ENCODE peak calls at places on chromosomes 4 and X, in six cellular contexts. F is GM23248, B is neural progenitor cell, E is SK-N-SH, K is PC-3, M is HCT116. R is an unnamed sample.

GRCh38 chr4:53576676-53577372 is 14.5 kb downstream of the LNX1 start:
- DNase-seq in M (no peak), B (no peak), K (peak; percentile 91), E (no peak), F (peak; percentile 41), R (peak; percentile 34)

GRCh38 chr4:83019794-83020497 is 9.3 kb upstream of the LIN54 start:
- DNase-seq in M (no peak), F (no peak), E (no peak), B (no peak), K (no peak), R (no peak)

GRCh38 chr4:57064120-57064519 is 46.1 kb downstream of the IGFBP7 start:
- DNase-seq in F (no peak), E (no peak), B (no peak), M (no peak), K (peak; percentile 27), R (no peak)

GRCh38 chrX:17535229-17535628 is 160.2 kb downstream of the NHS start:
- DNase-seq in B (peak; percentile 23), F (peak; percentile 29), K (peak; percentile 59), M (peak; percentile 16), E (peak; percentile 30), R (peak; percentile 25)

GRCh38 chrX:43380704-43381103 is 275.4 kb upstream of the MAOA start:
- DNase-seq in E (no peak), B (no peak), K (no peak), M (no peak), F (no peak), R (no peak)

GRCh38 chrX:21400408-21401121 is 26.3 kb downstream of the CNKSR2 start:
- DNase-seq in K (no peak), E (no peak), B (no peak), F (no peak), M (no peak), R (no peak)

GRCh38 chr4:184392748-184393334 is 81.5 kb downstream of the IRF2 start:
- DNase-seq in M (no peak), K (no peak), E (no peak), B (no peak), F (peak; percentile 13), R (no peak)

GRCh38 chr4:80336582-80336981 is 1.1 kb downstream of the CFAP299 start:
- DNase-seq in K (peak; percentile 49), F (peak; percentile 56), E (peak; percentile 53), B (peak; percentile 63), M (peak; percentile 18), R (peak; percentile 41)

GRCh38 chr4:98468744-98469143 is 189.7 kb downstream of the TSPAN5 start:
- DNase-seq in M (no peak), B (peak; percentile 40), E (no peak), F (peak; percentile 84), K (no peak), R (no peak)

GRCh38 chr4:80197132-80197573 is at the start of gene PRDM8:
- DNase-seq in E (peak; percentile 88), B (peak; percentile 78), K (no peak), M (no peak), F (peak; percentile 61), R (no peak)

GRCh38 chr4:71113294-71113693 is 119.8 kb downstream of the DCK start:
- DNase-seq in K (peak; percentile 66), F (no peak), M (peak; percentile 19), B (peak; percentile 4), E (no peak), R (peak; percentile 16)

GRCh38 chrX:40434947-40435346 is 145.8 kb upstream of the ATP6AP2 start:
- DNase-seq in F (peak; percentile 20), K (no peak), E (peak; percentile 51), B (peak; percentile 48), M (no peak), R (peak; percentile 66)

GRCh38 chrX:134023851-134024281 is 38.5 kb upstream of the GPC3 start:
- DNase-seq in E (no peak), F (no peak), K (no peak), M (no peak), B (peak; percentile 28), R (peak; percentile 18)

GRCh38 chrX:123975180-123975579 is 13.7 kb downstream of the STAG2 start:
- DNase-seq in F (peak; percentile 65), K (peak; percentile 49), M (no peak), B (no peak), E (no peak), R (no peak)

GRCh38 chr4:7295917-7296660 is 103.8 kb downstream of the SORCS2 start:
- DNase-seq in K (peak; percentile 26), E (peak; percentile 82), B (no peak), F (peak; percentile 62), M (peak; percentile 10), R (peak; percentile 29)

DNA sequence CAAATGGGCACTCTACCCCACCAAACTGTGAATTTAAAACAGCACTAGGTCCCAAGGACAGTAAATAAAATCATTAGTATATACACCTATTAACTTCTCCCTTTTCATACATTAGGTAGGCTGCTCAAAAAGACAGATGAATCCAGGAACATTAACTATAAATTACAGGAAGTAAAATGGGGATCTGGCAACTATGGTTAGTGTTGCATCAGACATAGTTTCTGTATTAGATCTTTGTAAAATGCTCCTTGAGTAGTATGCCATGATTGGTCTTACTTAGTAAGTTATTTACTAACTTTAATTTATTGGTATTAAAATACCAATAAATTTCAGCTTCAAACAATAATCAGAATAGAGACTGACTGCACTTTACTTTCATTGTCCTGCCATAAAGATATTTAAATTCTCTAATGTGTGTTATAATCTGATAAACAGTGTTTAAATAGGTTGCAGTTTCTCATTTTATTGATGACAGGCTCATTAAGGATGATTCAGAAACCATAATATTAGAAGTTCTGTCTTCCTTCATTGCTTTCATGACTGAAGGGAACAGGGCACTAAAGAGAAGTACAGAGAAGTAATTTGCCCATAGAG is 31.1 kb upstream of the WDR19 start:
- DNase-seq in B (no peak), K (no peak), F (peak; percentile 48), E (peak; percentile 9), M (no peak), R (no peak)
- TF ChIP-seq EZH2phosphoT487 in B (no peak), K (no peak), F (no peak), E (no peak), M (no peak), R (no peak)

GRCh38 chr4:69710580-69710979 is 49.8 kb downstream of the SULT1B1 start:
- DNase-seq in B (no peak), M (no peak), F (no peak), E (no peak), K (no peak), R (no peak)
- TF ChIP-seq EZH2phosphoT487 in B (no peak), M (no peak), F (no peak), E (no peak), K (no peak), R (no peak)

GRCh38 chr4:5399790-5400421 is 308.5 kb downstream of the EVC2 start:
- DNase-seq in E (peak; percentile 63), B (peak; percentile 70), F (peak; percentile 59), M (peak; percentile 8), K (peak; percentile 50), R (peak; percentile 68)
- TF ChIP-seq EZH2phosphoT487 in E (no peak), B (no peak), F (no peak), M (no peak), K (no peak), R (no peak)

GRCh38 chr4:75036046-75036445 is 103.1 kb downstream of the PARM1 start:
- DNase-seq in K (no peak), E (no peak), F (no peak), B (no peak), M (no peak), R (no peak)
- TF ChIP-seq EZH2phosphoT487 in K (no peak), E (no peak), F (no peak), B (no peak), M (no peak), R (no peak)

DNA sequence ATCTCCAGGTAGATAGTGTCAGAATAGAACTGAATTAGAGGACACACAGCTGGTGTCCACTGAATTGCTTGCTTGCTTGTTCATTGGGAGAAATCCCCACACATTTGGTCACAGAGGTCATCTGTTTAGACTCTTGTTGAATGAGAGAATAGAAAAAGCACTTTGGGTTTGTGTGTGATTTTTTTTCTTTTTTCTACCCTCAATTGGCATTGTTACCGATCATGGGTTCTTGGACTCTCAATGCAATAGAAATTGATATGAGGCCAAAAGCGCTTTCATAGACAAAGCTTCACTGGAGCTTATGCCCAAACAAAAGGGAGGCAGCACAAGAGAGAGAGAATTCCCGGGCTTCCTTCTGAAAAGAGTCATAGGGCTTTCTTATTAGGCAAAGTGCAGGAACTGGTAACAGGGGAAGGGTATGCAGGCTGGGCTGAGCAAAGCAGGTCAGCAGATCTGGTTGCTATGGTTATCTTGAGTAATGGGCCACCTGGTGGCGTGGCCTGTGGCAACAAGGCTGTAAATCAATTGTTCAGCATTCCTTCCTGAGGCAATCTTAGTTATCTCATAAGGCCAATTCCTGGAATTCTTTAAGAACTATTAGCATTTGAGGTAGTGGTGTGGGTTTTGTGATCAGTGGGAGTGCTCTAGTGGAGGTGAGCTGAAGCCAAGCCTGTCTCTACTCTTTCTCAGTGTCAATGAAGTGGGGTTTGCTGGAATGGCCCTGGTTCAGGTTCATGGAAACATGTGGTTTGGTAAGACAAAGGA is 5.3 kb upstream of the GPR82 start:
- DNase-seq in B (peak; percentile 83), F (no peak), E (no peak), M (no peak), K (no peak), R (peak; percentile 37)
- TF ChIP-seq EZH2phosphoT487 in B (no peak), F (no peak), E (no peak), M (no peak), K (no peak), R (no peak)

GRCh38 chr4:107760281-107760947 is 40.4 kb upstream of the PAPSS1 start:
- DNase-seq in K (peak; percentile 47), F (no peak), B (peak; percentile 23), M (no peak), E (peak; percentile 2), R (peak; percentile 28)
- TF ChIP-seq EZH2phosphoT487 in K (no peak), F (no peak), B (no peak), M (no peak), E (no peak), R (no peak)

GRCh38 chr4:110009526-110009925 is 96.8 kb downstream of the EGF start:
- DNase-seq in K (no peak), B (no peak), F (no peak), E (no peak), M (no peak), R (no peak)
- TF ChIP-seq EZH2phosphoT487 in K (no peak), B (no peak), F (no peak), E (no peak), M (no peak), R (no peak)

R was measured in hepatocyte.